ENCODE peak calls at places on chromosome 15, in ten cellular contexts. A is H1; N is activated B cell treated with CpG ODN at 0.5 μM for 24 hours; H is cardiac muscle cell; P is amniotic stem cell; X is kidney glomerular epithelial cell; M is ELR; J is GM10248; I is stimulated activated CD8-positive, alpha-beta memory T cell treated with anti-CD3 and anti-CD28 coated beads, Interleukin-7, amount 100 ng/mL, for 4 hours; T is A549. Z is an unnamed sample.

GRCh38 chr15:68658151-68658550 is 79.4 kb downstream of the CORO2B start:
- DNase-seq in A (no peak), N (no peak), H (no peak), P (no peak), X (no peak), M (no peak), J (no peak), I (no peak), T (no peak), Z (peak; percentile 34)

GRCh38 chr15:31341501-31342195 is 15.0 kb downstream of the KLF13 start:
- DNase-seq in A (no peak), N (no peak), H (no peak), P (no peak), X (no peak), M (no peak), J (no peak), I (no peak), T (no peak), Z (no peak)

GRCh38 chr15:37015476-37015875 is 84.9 kb downstream of the MEIS2 start:
- DNase-seq in A (no peak), N (no peak), H (no peak), P (no peak), X (no peak), M (no peak), J (no peak), I (no peak), T (no peak), Z (no peak)

GRCh38 chr15:43220991-43221403 is at the start of gene EPB42:
- DNase-seq in A (no peak), N (no peak), H (no peak), P (no peak), X (no peak), M (no peak), J (no peak), I (no peak), T (no peak), Z (no peak)

GRCh38 chr15:63946524-63947065 is 99.7 kb downstream of the DAPK2 start:
- DNase-seq in A (no peak), N (no peak), H (no peak), P (no peak), X (no peak), M (no peak), J (no peak), I (no peak), T (no peak), Z (no peak)

GRCh38 chr15:65460948-65461347 is 38.2 kb upstream of the IGDCC4 start:
- DNase-seq in A (no peak), N (no peak), H (peak; percentile 2), P (no peak), X (no peak), M (peak; percentile 71), J (no peak), I (peak; percentile 1), T (no peak), Z (no peak)

GRCh38 chr15:75452364-75452967 is 976 bp upstream of the SIN3A start:
- DNase-seq in A (no peak), N (peak; percentile 57), H (peak; percentile 84), P (peak; percentile 70), X (peak; percentile 77), M (peak; percentile 89), J (peak; percentile 45), I (peak; percentile 63), T (peak; percentile 88), Z (peak; percentile 92)

GRCh38 chr15:98773616-98774015 is 125.3 kb downstream of the IGF1R start:
- DNase-seq in A (no peak), N (no peak), H (no peak), P (no peak), X (no peak), M (no peak), J (no peak), I (no peak), T (no peak), Z (no peak)

GRCh38 chr15:75049392-75049791 is 26.0 kb downstream of the PPCDC start:
- DNase-seq in A (no peak), N (no peak), H (peak; percentile 74), P (no peak), X (peak; percentile 79), M (no peak), J (no peak), I (no peak), T (no peak), Z (peak; percentile 86)

GRCh38 chr15:60760646-60761504 is 281.9 kb upstream of the ICE2 start:
- DNase-seq in A (no peak), N (no peak), H (peak; percentile 21), P (no peak), X (no peak), M (peak; percentile 62), J (no peak), I (no peak), T (no peak), Z (no peak)

GRCh38 chr15:66698318-66698961 is 3.6 kb upstream of the SMAD6 start:
- DNase-seq in A (peak; percentile 47), N (no peak), H (peak; percentile 85), P (peak; percentile 64), X (no peak), M (peak; percentile 79), J (no peak), I (no peak), T (peak; percentile 93), Z (peak; percentile 83)

GRCh38 chr15:41804361-41804760 is 23.5 kb upstream of the JMJD7 start:
- DNase-seq in A (no peak), N (no peak), H (no peak), P (no peak), X (no peak), M (no peak), J (no peak), I (no peak), T (no peak), Z (no peak)

GRCh38 chr15:100945006-100945405 is 25.8 kb downstream of the LRRK1 start:
- DNase-seq in A (no peak), N (no peak), H (no peak), P (no peak), X (no peak), M (peak; percentile 3), J (no peak), I (no peak), T (no peak), Z (no peak)

GRCh38 chr15:71374607-71375352 is 259.5 kb downstream of the THSD4 start:
- DNase-seq in A (no peak), N (no peak), H (no peak), P (no peak), X (no peak), M (peak; percentile 66), J (no peak), I (no peak), T (no peak), Z (no peak)

GRCh38 chr15:45179221-45179985 is 8.4 kb downstream of the SHF start:
- DNase-seq in A (no peak), N (no peak), H (no peak), P (no peak), X (no peak), M (peak; percentile 40), J (peak; percentile 60), I (peak; percentile 42), T (peak; percentile 29), Z (no peak)

Z was measured in Right ventricle myocardium superior.